ENCODE peak calls at places on chromosomes 7 and 10, in seven cellular contexts. C is endothelial cell; B is Jurkat, Clone E6-1; Y is T-helper 2 cell; Q is T1000; F is stimulated activated CD4-positive, alpha-beta T cell treated with anti-CD3 and anti-CD28 coated beads, Interleukin-15, amount 100 ng/mL, for 24 hours; E is esophagus squamous epithelium. L is an unnamed sample.

GRCh38 chr7:151705744-151706567 is 171.0 kb downstream of the PRKAG2 start:
- DNase-seq in C (peak), B (peak), Y (no peak), Q (no peak), F (peak), E (no peak), L (no peak)

GRCh38 chr10:113385021-113385975 is 167.6 kb upstream of the HABP2 start:
- DNase-seq in C (peak), B (peak), Y (peak), Q (peak), F (peak), E (peak), L (no peak)

GRCh38 chr7:23246540-23246939 is at the start of gene GPNMB:
- DNase-seq in C (no peak), B (no peak), Y (no peak), Q (peak), F (no peak), E (no peak), L (no peak)

GRCh38 chr10:15123749-15124184 is 26.6 kb downstream of the RPP38 start:
- DNase-seq in C (no peak), B (peak), Y (no peak), Q (no peak), F (no peak), E (no peak), L (no peak)

GRCh38 chr10:790821-791551 is 101.5 kb upstream of the DIP2C start:
- DNase-seq in C (no peak), B (no peak), Y (no peak), Q (no peak), F (no peak), E (no peak), L (no peak)

GRCh38 chr7:130134726-130135125 is 64.4 kb downstream of the KLHDC10 start:
- DNase-seq in C (no peak), B (no peak), Y (no peak), Q (no peak), F (no peak), E (no peak), L (no peak)

GRCh38 chr10:65176994-65177393 is 1655.8 kb downstream of the REEP3 start:
- DNase-seq in C (no peak), B (no peak), Y (no peak), Q (no peak), F (no peak), E (no peak), L (no peak)

GRCh38 chr7:90412458-90413184 is 9.4 kb downstream of the CLDN12 start:
- DNase-seq in C (peak), B (no peak), Y (no peak), Q (no peak), F (peak), E (no peak), L (no peak)

GRCh38 chr10:125002423-125003145 is 60.7 kb downstream of the ZRANB1 start:
- DNase-seq in C (no peak), B (no peak), Y (no peak), Q (no peak), F (no peak), E (no peak), L (no peak)

GRCh38 chr10:119595134-119595714 is 1.5 kb downstream of the TIAL1 start:
- DNase-seq in C (no peak), B (no peak), Y (no peak), Q (no peak), F (no peak), E (no peak), L (no peak)

GRCh38 chr10:70622981-70623844 is 20.7 kb upstream of the PRF1 start:
- DNase-seq in C (no peak), B (no peak), Y (no peak), Q (no peak), F (no peak), E (no peak), L (no peak)